ENCODE peak calls at places on chromosomes 4 and X, in four cellular contexts. T, F, O and Y are unnamed samples.

GRCh38 chr4:11765849-11766453 is 337.3 kb upstream of the HS3ST1 start:
- DNase-seq in F (peak; percentile 70), T (peak; percentile 63), O (no peak), Y (no peak)

GRCh38 chr4:189206953-189207352 is 733.7 kb upstream of the FRG1 start:
- DNase-seq in T (no peak), O (no peak), F (no peak), Y (no peak)

GRCh38 chr4:125975861-125976397 is 661.2 kb downstream of the FAT4 start:
- DNase-seq in O (no peak), T (no peak), F (no peak), Y (no peak)

GRCh38 chrX:132489256-132490085 is 633 bp upstream of the MBNL3 start:
- DNase-seq in T (peak; percentile 85), F (peak; percentile 46), O (no peak), Y (peak; percentile 26)

GRCh38 chr4:53633608-53634007 is 42.3 kb upstream of the LNX1 start:
- DNase-seq in T (peak; percentile 75), F (peak; percentile 60), O (no peak), Y (peak; percentile 34)

GRCh38 chr4:4693258-4693657 is 151.4 kb upstream of the STX18 start:
- DNase-seq in F (no peak), O (no peak), T (peak; percentile 59), Y (no peak)

GRCh38 chr4:37685726-37686372 is 327 bp downstream of the RELL1 start:
- DNase-seq in F (no peak), T (peak; percentile 71), O (no peak), Y (no peak)

GRCh38 chrX:154136627-154137161 is 7.3 kb upstream of the OPN1LW start:
- DNase-seq in F (peak; percentile 45), T (peak; percentile 76), O (no peak), Y (peak; percentile 77)

GRCh38 chrX:40005290-40006011 is 92.3 kb downstream of the BCOR start:
- DNase-seq in T (no peak), F (peak; percentile 10), O (no peak), Y (peak; percentile 62)

GRCh38 chr4:5724377-5724776 is 13.4 kb downstream of the EVC start:
- DNase-seq in T (no peak), O (no peak), F (no peak), Y (no peak)

GRCh38 chr4:10107111-10108091 is 9.2 kb downstream of the WDR1 start:
- DNase-seq in T (peak; percentile 70), O (no peak), F (no peak), Y (peak; percentile 19)

GRCh38 chr4:83905952-83906351 is 370.0 kb downstream of the GPAT3 start:
- DNase-seq in T (peak; percentile 14), O (no peak), F (no peak), Y (no peak)

GRCh38 chrX:134990475-134991473 is at the start of gene SMIM10:
- DNase-seq in F (peak; percentile 82), O (peak; percentile 11), T (peak; percentile 86), Y (peak; percentile 89)

GRCh38 chrX:124018031-124018430 is 56.5 kb downstream of the STAG2 start:
- DNase-seq in T (peak; percentile 24), O (no peak), F (peak; percentile 9), Y (no peak)

GRCh38 chr4:124018383-124019317 is 622.1 kb downstream of the SPRY1 start:
- DNase-seq in O (no peak), T (peak; percentile 82), F (peak; percentile 92), Y (peak; percentile 42)

GRCh38 chr4:2427383-2428334 is 8.9 kb downstream of the CFAP99 start:
- DNase-seq in O (no peak), T (no peak), F (no peak), Y (no peak)

GRCh38 chr4:163866728-163867313 is 372.3 kb downstream of the TMA16 start:
- DNase-seq in F (no peak), O (no peak), T (no peak), Y (no peak)

GRCh38 chr4:21795091-21795490 is 153.5 kb downstream of the KCNIP4 start:
- DNase-seq in T (peak; percentile 59), O (no peak), F (peak; percentile 61), Y (no peak)

GRCh38 chr4:108107729-108108382 is 60.9 kb downstream of the LEF1 start:
- DNase-seq in T (no peak), O (no peak), F (no peak), Y (no peak)

GRCh38 chr4:62450740-62451139 is 1250.6 kb downstream of the ADGRL3 start:
- DNase-seq in O (no peak), F (no peak), T (no peak), Y (no peak)

GRCh38 chr4:125734504-125734903 is 419.7 kb downstream of the FAT4 start:
- DNase-seq in O (no peak), F (no peak), T (no peak), Y (no peak)

GRCh38 chr4:40112393-40112792 is 55.7 kb downstream of the N4BP2 start:
- DNase-seq in F (no peak), O (no peak), T (no peak), Y (no peak)

GRCh38 chr4:60934896-60935295 is 265.2 kb upstream of the ADGRL3 start:
- DNase-seq in T (no peak), F (no peak), O (no peak), Y (no peak)

GRCh38 chr4:20266215-20267082 is 14.7 kb downstream of the SLIT2 start:
- DNase-seq in F (no peak), O (no peak), T (no peak), Y (no peak)

GRCh38 chr4:140291259-140291658 is 82.2 kb upstream of the SCOC start:
- DNase-seq in O (no peak), T (peak; percentile 81), F (no peak), Y (no peak)

DNA sequence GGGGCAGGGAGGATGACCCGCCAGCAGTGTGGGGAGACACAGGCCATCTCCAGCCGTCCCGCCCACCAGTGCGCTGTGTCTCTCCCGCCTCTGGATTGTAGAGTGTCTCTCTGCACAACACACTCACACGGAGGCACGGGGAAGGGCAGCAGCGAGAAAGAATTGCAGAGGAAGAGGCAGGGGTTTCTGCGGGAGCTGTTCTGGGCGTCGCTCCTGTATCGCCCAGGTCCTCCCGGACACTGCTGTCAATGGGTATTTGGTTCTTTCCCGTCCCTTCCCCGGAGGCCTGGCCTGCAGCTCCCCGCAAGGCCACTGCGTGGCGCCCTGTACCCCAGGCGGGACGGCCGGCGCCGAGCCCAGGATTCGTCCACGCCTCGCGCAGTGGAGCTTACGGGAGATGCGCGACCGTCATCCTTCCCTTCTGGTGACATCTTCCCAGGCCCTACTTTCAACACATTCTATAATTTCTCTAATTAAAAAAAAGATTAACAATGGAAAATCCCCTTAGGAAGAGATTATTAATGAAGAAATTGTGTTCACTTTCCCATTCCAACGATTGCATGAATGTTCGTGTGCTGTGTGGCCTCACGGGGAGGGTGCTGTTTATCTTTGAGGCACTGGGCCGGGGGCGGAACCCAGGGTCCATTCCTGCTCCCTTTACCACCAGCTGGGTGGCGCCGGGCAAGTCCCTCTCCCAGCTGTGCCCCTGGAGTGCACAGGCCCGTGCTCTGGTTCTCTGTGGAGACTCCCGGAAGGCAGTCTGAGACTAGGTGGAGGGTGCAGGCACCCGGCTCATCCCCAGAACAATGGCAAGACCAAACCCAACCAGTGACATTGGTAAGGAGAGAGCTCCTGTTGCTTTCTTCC is 95.7 kb downstream of the CPZ start:
- DNase-seq in T (peak; percentile 8), F (peak; percentile 12), O (no peak), Y (no peak)
- TF ChIP-seq CTCF in T (peak; percentile 68), F (peak; percentile 48), O (peak; percentile 72), Y (no peak)

DNA sequence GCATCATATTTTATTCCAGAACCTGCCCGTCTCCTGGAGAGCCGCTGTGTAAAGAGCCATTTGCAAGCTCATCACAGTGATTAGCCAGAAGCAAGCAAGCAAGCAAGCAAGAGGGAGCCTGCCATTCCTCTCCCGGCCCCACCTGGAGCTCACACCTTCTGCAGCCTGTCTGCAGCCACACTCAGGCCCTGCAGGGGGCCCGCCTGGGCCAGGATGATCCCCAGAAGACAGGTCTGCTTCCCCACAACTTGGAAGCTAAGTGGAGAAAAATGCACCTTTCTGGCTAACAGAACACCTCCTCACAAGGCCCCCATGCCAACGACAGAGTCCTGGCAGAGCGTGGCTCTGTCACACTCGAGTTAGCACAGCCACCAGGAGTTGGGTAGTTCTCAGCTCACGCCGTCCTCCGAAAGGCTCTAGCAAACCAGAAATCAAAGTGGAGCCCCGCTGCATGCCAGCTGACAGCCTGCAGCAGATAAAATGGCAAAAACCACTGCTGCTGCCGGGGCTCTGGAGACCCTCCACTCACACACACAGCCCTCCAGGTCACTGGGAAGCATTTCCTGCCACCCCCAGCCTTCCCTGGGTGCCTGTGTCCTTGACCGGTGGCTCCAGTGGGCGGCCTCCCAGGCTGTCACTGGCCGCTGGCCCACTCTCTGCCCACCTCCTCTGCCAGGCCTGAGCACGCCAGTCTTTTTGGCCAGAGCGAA is 54.9 kb downstream of the DCTD start:
- DNase-seq in F (no peak), T (no peak), O (no peak), Y (no peak)
- TF ChIP-seq CTCF in F (no peak), T (no peak), O (no peak), Y (no peak)

GRCh38 chr4:102710986-102711385 is 49.8 kb downstream of the MANBA start:
- DNase-seq in O (no peak), T (no peak), F (no peak), Y (no peak)

GRCh38 chr4:102707150-102707549 is 53.6 kb downstream of the MANBA start:
- DNase-seq in F (no peak), T (no peak), O (no peak), Y (no peak)

DNA sequence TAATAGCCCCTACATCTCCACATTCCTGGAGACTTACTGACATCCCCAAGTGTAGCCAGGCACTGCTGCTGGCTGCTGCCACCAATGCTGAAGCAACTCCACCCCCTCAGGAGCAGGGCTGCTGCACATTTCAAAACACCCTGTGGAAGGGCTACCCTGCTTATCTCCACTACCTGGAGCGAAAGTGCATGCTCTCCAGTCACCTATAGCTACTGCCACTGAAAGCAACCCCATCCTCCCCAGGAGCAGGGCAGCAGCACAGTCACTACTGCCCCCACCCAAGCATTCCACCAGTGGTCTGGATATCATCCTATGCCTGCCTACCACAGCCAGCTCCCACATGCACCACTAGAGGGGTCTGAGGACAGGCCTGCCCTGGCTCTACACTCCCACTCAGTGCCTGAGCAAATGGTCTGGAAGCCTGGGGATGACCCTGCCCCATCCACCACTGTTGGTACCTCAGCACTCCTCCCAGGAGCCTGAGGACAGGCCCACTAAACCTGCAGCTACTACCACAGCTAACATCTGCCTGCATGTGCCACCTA is 55.3 kb downstream of the MANBA start:
- DNase-seq in O (no peak), F (no peak), T (no peak), Y (no peak)
- TF ChIP-seq CTCF in O (no peak), F (no peak), T (no peak), Y (no peak)

GRCh38 chr4:90028460-90028859 is 98.7 kb upstream of the CCSER1 start:
- DNase-seq in T (no peak), F (no peak), O (no peak), Y (no peak)

GRCh38 chr4:90024519-90024918 is 102.7 kb upstream of the CCSER1 start:
- DNase-seq in F (no peak), T (no peak), O (no peak), Y (no peak)

GRCh38 chr4:90030202-90030601 is 97.0 kb upstream of the CCSER1 start:
- DNase-seq in T (no peak), O (no peak), F (no peak), Y (no peak)

GRCh38 chr4:90027565-90027964 is 99.6 kb upstream of the CCSER1 start:
- DNase-seq in T (no peak), F (no peak), O (no peak), Y (no peak)

DNA sequence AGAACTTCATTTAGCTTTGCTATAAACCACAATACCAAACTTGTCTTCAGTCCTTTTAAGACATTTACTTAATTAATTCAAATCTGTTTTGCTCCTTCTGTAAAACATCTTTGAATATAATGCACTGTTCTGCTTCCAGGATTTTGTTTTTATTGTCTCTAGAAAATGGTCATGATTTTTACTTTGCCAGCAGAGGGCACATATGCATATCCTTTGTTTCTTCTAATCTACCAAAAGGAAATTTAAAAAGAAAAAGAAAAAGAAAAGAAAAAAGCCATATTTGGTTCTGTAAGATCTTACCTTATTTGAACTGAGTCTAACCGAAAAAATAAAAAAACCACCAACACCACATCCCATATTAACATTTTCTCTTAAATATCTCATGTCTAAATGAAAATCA is 101.9 kb upstream of the CCSER1 start:
- DNase-seq in F (peak; percentile 16), T (peak; percentile 1), O (no peak), Y (no peak)
- TF ChIP-seq CTCF in F (peak; percentile 32), T (no peak), O (no peak), Y (no peak)